ENCODE peak calls at places on chromosome 3, in seven cellular contexts. Q, L, J, N, E, H and W are unnamed samples.

GRCh38 chr3:159877924-159878323 is 110.7 kb upstream of the IL12A start:
- DNase-seq in Q (no peak), L (no peak), J (no peak), N (no peak), E (no peak), H (no peak), W (peak)

GRCh38 chr3:165854696-165855095 is 17.5 kb upstream of the BCHE start:
- DNase-seq in Q (peak), L (no peak), J (no peak), N (peak), E (no peak), H (no peak), W (peak)

GRCh38 chr3:110736332-110736731 is 335.3 kb upstream of the NECTIN3 start:
- DNase-seq in Q (no peak), L (no peak), J (no peak), N (peak), E (no peak), H (no peak), W (no peak)

GRCh38 chr3:15443826-15444524 is 16.6 kb downstream of the EAF1 start:
- DNase-seq in Q (peak), L (no peak), J (no peak), N (no peak), E (no peak), H (no peak), W (no peak)

GRCh38 chr3:129618901-129619671 is 12.6 kb upstream of the PLXND1 start:
- DNase-seq in Q (no peak), L (no peak), J (no peak), N (peak), E (no peak), H (no peak), W (no peak)

GRCh38 chr3:13159890-13160289 is 86.7 kb upstream of the IQSEC1 start:
- DNase-seq in Q (no peak), L (no peak), J (no peak), N (no peak), E (no peak), H (no peak), W (no peak)

GRCh38 chr3:8629151-8630021 is 15.2 kb downstream of the SSUH2 start:
- DNase-seq in Q (peak), L (peak), J (no peak), N (peak), E (no peak), H (no peak), W (peak)

GRCh38 chr3:71702131-71703024 is 22.8 kb downstream of the EIF4E3 start:
- DNase-seq in Q (no peak), L (no peak), J (no peak), N (peak), E (no peak), H (no peak), W (peak)

GRCh38 chr3:61108247-61109019 is 142.8 kb downstream of the FHIT start:
- DNase-seq in Q (no peak), L (no peak), J (no peak), N (no peak), E (no peak), H (no peak), W (no peak)